ENCODE peak calls at places on chromosome 15, in eight cellular contexts. O, S, T, M, K, E, U and Z are unnamed samples.

GRCh38 chr15:85527907-85528306 is 147.5 kb downstream of the AKAP13 start:
- DNase-seq in S (no peak), E (no peak), T (no peak), M (no peak), K (no peak), U (no peak), O (no peak), Z (no peak)

GRCh38 chr15:76140069-76140454 is 80.3 kb downstream of the TMEM266 start:
- DNase-seq in O (no peak), K (no peak), U (no peak), T (no peak), M (no peak), S (no peak), E (no peak), Z (no peak)

GRCh38 chr15:33148129-33148850 is 46.2 kb downstream of the FMN1 start:
- DNase-seq in S (no peak), E (no peak), M (no peak), T (no peak), K (no peak), U (no peak), O (no peak), Z (no peak)

GRCh38 chr15:70356919-70357318 is 259.2 kb upstream of the TLE3 start:
- DNase-seq in S (no peak), M (no peak), U (no peak), E (no peak), T (no peak), O (no peak), K (no peak), Z (no peak)

GRCh38 chr15:73019733-73020132 is 32.5 kb upstream of the NEO1 start:
- DNase-seq in T (no peak), S (no peak), U (no peak), M (no peak), O (no peak), K (no peak), E (no peak), Z (no peak)

GRCh38 chr15:90685688-90686434 is 31.3 kb upstream of the BLM start:
- DNase-seq in E (no peak), T (no peak), M (no peak), O (no peak), S (no peak), U (no peak), K (no peak), Z (no peak)

GRCh38 chr15:82543155-82543554 is 2.9 kb upstream of the RPS17 start:
- DNase-seq in E (no peak), O (no peak), U (no peak), M (no peak), K (no peak), T (no peak), S (no peak), Z (peak; percentile 42)

GRCh38 chr15:40338921-40339620 is 1.7 kb downstream of the CCDC9B start:
- DNase-seq in O (no peak), T (no peak), U (peak; percentile 35), S (peak; percentile 85), K (peak; percentile 39), E (no peak), M (no peak), Z (no peak)

GRCh38 chr15:71916834-71917233 is 106.5 kb downstream of the NR2E3 start:
- DNase-seq in S (no peak), E (peak; percentile 55), U (no peak), K (no peak), T (no peak), M (no peak), O (no peak), Z (no peak)

GRCh38 chr15:81336568-81336967 is 12.6 kb upstream of the STARD5 start:
- DNase-seq in S (peak; percentile 12), M (no peak), T (no peak), U (no peak), K (no peak), O (no peak), E (no peak), Z (no peak)

GRCh38 chr15:86588413-86588812 is 508.7 kb downstream of the AGBL1 start:
- DNase-seq in O (no peak), M (no peak), T (no peak), S (no peak), U (no peak), E (no peak), K (no peak), Z (no peak)

GRCh38 chr15:29440541-29440940 is 170.9 kb upstream of the NSMCE3 start:
- DNase-seq in U (no peak), S (no peak), M (no peak), T (no peak), O (no peak), K (no peak), E (no peak), Z (no peak)

GRCh38 chr15:45340429-45340828 is 37.9 kb downstream of the GATM start:
- DNase-seq in S (peak; percentile 19), K (no peak), T (no peak), E (no peak), M (no peak), O (no peak), U (no peak), Z (no peak)

GRCh38 chr15:70210538-70210937 is 112.8 kb upstream of the TLE3 start:
- DNase-seq in M (no peak), S (no peak), U (no peak), E (no peak), T (no peak), K (no peak), O (no peak), Z (no peak)

GRCh38 chr15:41581110-41581509 is 22.1 kb downstream of the TYRO3 start:
- DNase-seq in S (no peak), O (peak; percentile 27), K (no peak), E (no peak), T (no peak), U (no peak), M (no peak), Z (no peak)

GRCh38 chr15:71591057-71591456 is 219.3 kb upstream of the NR2E3 start:
- DNase-seq in M (no peak), O (no peak), U (no peak), K (no peak), E (peak; percentile 23), T (no peak), S (no peak), Z (no peak)

GRCh38 chr15:66733976-66734375 is 31.9 kb downstream of the SMAD6 start:
- DNase-seq in S (no peak), E (no peak), T (no peak), U (no peak), O (no peak), K (no peak), M (no peak), Z (peak; percentile 73)

GRCh38 chr15:37893309-37893708 is 41.1 kb upstream of the TMCO5A start:
- DNase-seq in K (no peak), T (peak; percentile 45), E (no peak), M (no peak), O (no peak), S (no peak), U (no peak), Z (no peak)

GRCh38 chr15:44101286-44101685 is 93.8 kb downstream of the FRMD5 start:
- DNase-seq in K (no peak), S (no peak), M (no peak), T (no peak), E (no peak), U (no peak), O (no peak), Z (no peak)

GRCh38 chr15:67836477-67836876 is 3.4 kb downstream of the RNU6-1 start:
- DNase-seq in E (peak; percentile 76), K (no peak), T (peak; percentile 60), S (no peak), U (peak; percentile 62), M (no peak), O (peak; percentile 58), Z (peak; percentile 66)

GRCh38 chr15:46280753-46281521 is 646.1 kb downstream of the SQOR start:
- DNase-seq in U (no peak), O (no peak), K (no peak), T (peak; percentile 38), M (no peak), S (no peak), E (peak; percentile 23), Z (no peak)

GRCh38 chr15:63715818-63716217 is 117.9 kb downstream of the HERC1 start:
- DNase-seq in U (no peak), T (no peak), O (no peak), E (no peak), S (no peak), M (no peak), K (no peak), Z (no peak)

GRCh38 chr15:68578960-68579935 is at the start of gene CORO2B:
- DNase-seq in O (no peak), E (peak; percentile 87), K (peak; percentile 87), S (no peak), U (no peak), T (no peak), M (no peak), Z (peak; percentile 63)

GRCh38 chr15:29636140-29636539 is 186.1 kb downstream of the TJP1 start:
- DNase-seq in M (no peak), O (no peak), K (no peak), S (peak; percentile 41), E (no peak), U (peak; percentile 61), T (no peak), Z (peak; percentile 40)

GRCh38 chr15:94671845-94672524 is 440.6 kb downstream of the MCTP2 start:
- DNase-seq in T (no peak), E (no peak), M (no peak), O (no peak), S (no peak), K (no peak), U (no peak), Z (peak; percentile 46)
- TF ChIP-seq CTCF in T (no peak), E (no peak), M (no peak), O (no peak), S (no peak), K (no peak), U (no peak), Z (no peak)

GRCh38 chr15:39167114-39168058 is 413.5 kb upstream of the THBS1 start:
- DNase-seq in E (no peak), O (no peak), T (no peak), S (peak; percentile 48), U (no peak), M (no peak), K (no peak), Z (no peak)
- TF ChIP-seq EP300 in E (no peak), O (no peak), T (no peak), S (peak; percentile 51), U (no peak), M (peak; percentile 93), K (no peak), Z (no peak)

DNA sequence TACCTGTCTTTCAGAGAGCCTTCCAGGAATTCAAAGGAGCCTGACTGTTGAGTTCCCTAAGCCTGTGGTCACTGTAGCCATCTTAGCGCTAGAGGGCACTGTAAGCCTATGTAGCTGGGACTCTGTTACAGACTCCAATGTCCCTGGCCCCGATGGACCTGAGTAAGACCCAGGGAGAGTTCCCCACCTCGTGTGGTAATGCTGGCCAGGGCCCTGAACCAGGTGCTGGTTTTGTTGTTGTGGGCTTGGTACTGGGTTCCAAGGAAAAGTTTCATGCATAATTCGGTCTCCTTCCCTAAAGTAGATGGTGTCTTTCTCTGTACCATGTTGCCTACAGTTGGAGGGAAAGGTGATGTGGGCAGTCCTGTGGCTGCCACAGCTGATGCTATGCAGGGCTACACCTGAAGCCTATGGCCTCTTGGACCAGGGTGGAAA is 32.4 kb downstream of the CDAN1 start:
- DNase-seq in T (peak; percentile 76), S (peak; percentile 65), E (peak; percentile 78), M (no peak), U (peak; percentile 69), O (peak; percentile 69), K (no peak), Z (peak; percentile 36)
- TF ChIP-seq CTCF in T (peak; percentile 70), S (peak; percentile 93), E (peak; percentile 88), M (peak; percentile 45), U (peak; percentile 65), O (peak; percentile 90), K (peak; percentile 70), Z (peak; percentile 28)

GRCh38 chr15:56568466-56569167 is 103.7 kb upstream of the MNS1 start:
- DNase-seq in E (no peak), M (no peak), S (no peak), U (no peak), K (no peak), T (no peak), O (no peak), Z (no peak)
- TF ChIP-seq EP300 in E (no peak), M (no peak), S (no peak), U (no peak), K (no peak), T (no peak), O (no peak), Z (no peak)